ENCODE peak calls at places on chromosomes 6 and 20, in eight cellular contexts. R is NCI-H345; M is stimulated activated CD4-positive, alpha-beta T cell treated with anti-CD3 and anti-CD28 coated beads, Interleukin-15, amount 100 ng/mL, for 24 hours; J is foreskin fibroblast; D is AG08396; S is iPS DF 19.7; P is activated T-cell treated with anti-CD3 and anti-CD28 coated beads, Interleukin-2, amount 50 U/mL, for 72 hours; B is HFFc6. Y is an unnamed sample.

GRCh38 chr20:25059866-25060465 is 2.0 kb upstream of the ACSS1 start:
- DNase-seq in P (no peak), M (no peak), J (no peak), R (no peak), S (no peak), D (no peak), B (no peak), Y (no peak)

GRCh38 chr6:13924949-13925881 is at the start of gene RNF182:
- DNase-seq in R (peak; percentile 4), M (peak; percentile 67), S (no peak), D (peak; percentile 83), P (peak; percentile 43), B (no peak), J (no peak), Y (no peak)

GRCh38 chr20:62179162-62179504 is 3.7 kb upstream of the MTG2 start:
- DNase-seq in M (no peak), S (no peak), J (no peak), B (no peak), P (no peak), D (no peak), R (no peak), Y (no peak)

GRCh38 chr6:112202639-112203341 is 51.6 kb downstream of the LAMA4 start:
- DNase-seq in S (no peak), J (peak; percentile 70), M (no peak), D (no peak), B (no peak), R (no peak), P (no peak), Y (peak; percentile 73)

GRCh38 chr6:108132863-108133262 is 33.0 kb upstream of the NR2E1 start:
- DNase-seq in D (no peak), J (no peak), B (no peak), S (no peak), P (no peak), M (no peak), R (no peak), Y (no peak)

GRCh38 chr20:35478804-35479472 is 23.5 kb downstream of the CEP250 start:
- DNase-seq in R (no peak), D (no peak), J (no peak), P (no peak), B (no peak), S (peak; percentile 9), M (peak; percentile 10), Y (no peak)

GRCh38 chr6:166306378-166307081 is 1.7 kb downstream of the PRR18 start:
- DNase-seq in P (no peak), S (no peak), M (no peak), J (no peak), D (no peak), R (no peak), B (no peak), Y (no peak)

GRCh38 chr20:49245921-49246740 is 26.9 kb downstream of the DDX27 start:
- DNase-seq in J (peak; percentile 56), M (peak; percentile 19), S (peak; percentile 20), P (peak; percentile 23), D (peak; percentile 70), R (peak; percentile 36), B (peak; percentile 63), Y (peak; percentile 66)

GRCh38 chr6:3270258-3270657 is 11.5 kb downstream of the PSMG4 start:
- DNase-seq in B (no peak), M (no peak), J (no peak), R (no peak), P (no peak), D (no peak), S (no peak), Y (no peak)

GRCh38 chr20:17334866-17335412 is 108.1 kb downstream of the PCSK2 start:
- DNase-seq in B (no peak), D (no peak), R (no peak), P (no peak), S (no peak), J (no peak), M (no peak), Y (no peak)

GRCh38 chr6:31776563-31776960 is 566 bp downstream of the VWA7 start:
- DNase-seq in P (no peak), J (no peak), M (no peak), D (no peak), S (no peak), R (no peak), B (no peak), Y (no peak)

GRCh38 chr6:23621026-23621425 is 505.0 kb upstream of the NRSN1 start:
- DNase-seq in J (no peak), S (no peak), M (no peak), R (no peak), B (no peak), P (no peak), D (no peak), Y (peak; percentile 73)

GRCh38 chr6:81228912-81229540 is 523.5 kb downstream of the TENT5A start:
- DNase-seq in M (no peak), D (peak; percentile 23), J (no peak), P (no peak), S (no peak), R (no peak), B (peak; percentile 68), Y (peak; percentile 57)

GRCh38 chr6:141110486-141110885 is 1022.2 kb upstream of the GJE1 start:
- DNase-seq in J (peak; percentile 52), P (no peak), S (no peak), R (no peak), M (no peak), D (peak; percentile 18), B (peak; percentile 50), Y (no peak)

GRCh38 chr6:124994648-124995047 is 32.4 kb downstream of the RNF217 start:
- DNase-seq in D (no peak), S (no peak), M (no peak), R (no peak), B (no peak), P (no peak), J (no peak), Y (no peak)

GRCh38 chr20:41133709-41134361 is 3.5 kb upstream of the PLCG1 start:
- DNase-seq in D (no peak), B (no peak), M (peak; percentile 79), S (no peak), J (no peak), R (no peak), P (peak; percentile 64), Y (no peak)

GRCh38 chr6:113969888-113970807 is 800 bp downstream of the HDAC2 start:
- DNase-seq in D (peak; percentile 60), B (no peak), R (peak; percentile 59), P (peak; percentile 59), J (no peak), S (peak; percentile 42), M (peak; percentile 68), Y (peak; percentile 18)

GRCh38 chr20:57326667-57327455 is 2.7 kb upstream of the SPO11 start:
- DNase-seq in D (no peak), S (no peak), P (no peak), R (peak; percentile 96), J (no peak), B (no peak), M (no peak), Y (no peak)

Y was measured in HCEC 1CT.